ENCODE peak calls at places on chromosome 18, in seven cellular contexts. I is neural progenitor cell, N is H9, K is left ventricle myocardium inferior, P is GM23338, C is SK-N-SH, T is mammary epithelial cell. X is an unnamed sample.

GRCh38 chr18:36942264-36942663 is 113.3 kb downstream of the KIAA1328 start:
- DNase-seq in T (peak), C (peak), K (no peak), N (peak), P (peak), I (peak), X (no peak)

GRCh38 chr18:10797882-10798281 is 272.1 kb downstream of the NAPG start:
- DNase-seq in I (no peak), N (peak), T (no peak), K (peak), C (no peak), P (peak), X (no peak)

GRCh38 chr18:54129448-54130134 is 94.9 kb downstream of the MBD2 start:
- DNase-seq in I (no peak), N (no peak), T (no peak), K (no peak), C (no peak), P (no peak), X (no peak)

GRCh38 chr18:57015036-57015805 is 131.7 kb upstream of the BOD1L2 start:
- DNase-seq in N (no peak), I (peak), T (no peak), P (peak), K (no peak), C (no peak), X (peak)

GRCh38 chr18:44579028-44579692 is 101.5 kb upstream of the SETBP1 start:
- DNase-seq in P (peak), C (peak), N (peak), T (peak), K (no peak), I (peak), X (no peak)

GRCh38 chr18:28039078-28039477 is 137.9 kb downstream of the CDH2 start:
- DNase-seq in N (no peak), I (no peak), T (peak), P (no peak), K (no peak), C (no peak), X (no peak)

GRCh38 chr18:7575465-7576026 is 8.4 kb downstream of the PTPRM start:
- DNase-seq in C (no peak), N (no peak), I (no peak), T (peak), K (no peak), P (no peak), X (no peak)

GRCh38 chr18:50410008-50410407 is 35.2 kb downstream of the SKA1 start:
- DNase-seq in N (no peak), K (no peak), I (no peak), T (no peak), P (peak), C (peak), X (no peak)

GRCh38 chr18:36481201-36481657 is 183.7 kb downstream of the FHOD3 start:
- DNase-seq in T (no peak), K (no peak), I (peak), C (no peak), P (peak), N (no peak), X (no peak)

GRCh38 chr18:34592961-34593382 is 117.1 kb upstream of the DTNA start:
- DNase-seq in P (peak), T (peak), I (peak), C (no peak), K (peak), N (peak), X (peak)

GRCh38 chr18:34591920-34592444 is 118.1 kb upstream of the DTNA start:
- DNase-seq in N (no peak), T (no peak), I (no peak), K (no peak), P (no peak), C (no peak), X (peak)

GRCh38 chr18:34595673-34596072 is 114.4 kb upstream of the DTNA start:
- DNase-seq in K (no peak), C (no peak), T (peak), I (peak), P (peak), N (peak), X (no peak)

GRCh38 chr18:34590503-34590902 is 119.6 kb upstream of the DTNA start:
- DNase-seq in C (no peak), T (no peak), K (no peak), N (no peak), P (no peak), I (no peak), X (no peak)

GRCh38 chr18:34594243-34594642 is 115.9 kb upstream of the DTNA start:
- DNase-seq in T (no peak), P (no peak), N (no peak), K (no peak), I (no peak), C (no peak), X (no peak)
- H3K27ac ChIP-seq in T (no peak), P (no peak), N (no peak), K (peak), I (no peak), C (no peak), X (peak)

GRCh38 chr18:48804856-48805610 is 145.7 kb downstream of the SMAD7 start:
- DNase-seq in P (no peak), K (peak), N (peak), T (no peak), I (no peak), C (no peak), X (peak)

GRCh38 chr18:48806551-48807261 is 144.1 kb downstream of the SMAD7 start:
- DNase-seq in P (peak), I (no peak), N (peak), K (peak), C (no peak), T (no peak), X (peak)

GRCh38 chr18:48803951-48804855 is 146.6 kb downstream of the SMAD7 start:
- DNase-seq in N (peak), K (peak), C (no peak), I (no peak), P (no peak), T (no peak), X (no peak)

GRCh38 chr18:48803518-48803917 is 147.2 kb downstream of the SMAD7 start:
- DNase-seq in P (no peak), N (peak), C (no peak), I (no peak), T (no peak), K (peak), X (no peak)

DNA sequence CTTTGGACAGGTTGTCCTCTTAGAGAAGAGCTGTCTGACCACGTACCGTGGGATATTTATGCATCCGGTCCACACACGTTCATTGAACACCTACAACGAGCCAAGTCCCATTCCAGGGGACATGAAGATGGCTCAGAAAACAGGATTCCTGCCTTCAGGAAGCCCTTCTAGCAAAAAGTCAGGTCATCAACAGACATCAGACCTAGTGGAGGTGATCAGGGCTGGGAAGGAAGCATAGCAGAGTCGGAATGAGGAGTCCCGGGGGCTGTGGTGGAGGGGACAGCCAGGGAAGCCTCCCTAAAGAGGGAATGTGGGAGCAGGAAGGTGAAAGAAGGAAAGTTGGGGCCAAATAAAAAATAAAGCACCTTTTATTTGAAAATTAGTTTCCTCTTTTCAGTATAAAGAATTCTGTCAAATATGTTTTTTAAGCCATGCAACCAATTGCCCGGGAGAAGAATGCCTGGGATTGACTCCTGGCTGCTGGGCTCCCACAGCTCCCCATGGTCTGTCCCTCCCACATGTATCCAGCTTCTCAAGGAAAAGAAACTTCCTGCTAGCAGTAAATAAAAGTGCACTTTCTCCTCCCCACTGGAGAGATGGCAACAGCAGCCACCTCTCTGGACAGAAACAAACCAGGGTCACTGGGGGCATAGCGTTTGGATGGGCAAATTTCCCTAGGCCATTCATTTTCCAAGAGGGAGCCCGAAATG is 144.8 kb downstream of the SMAD7 start:
- DNase-seq in T (no peak), I (no peak), N (peak), P (no peak), C (no peak), K (peak), X (peak)
- H3K27ac ChIP-seq in T (no peak), I (no peak), N (no peak), P (no peak), C (no peak), K (peak), X (no peak)

GRCh38 chr18:22169889-22170420 is 566 bp downstream of the GATA6 start:
- DNase-seq in C (peak), N (no peak), P (peak), T (no peak), I (no peak), K (peak), X (peak)

GRCh38 chr18:22168360-22168921 is 948 bp upstream of the GATA6 start:
- DNase-seq in C (peak), P (peak), I (peak), N (peak), T (no peak), K (no peak), X (peak)

GRCh38 chr18:22167471-22168151 is 1.8 kb upstream of the GATA6 start:
- DNase-seq in T (no peak), K (peak), C (peak), I (peak), N (peak), P (peak), X (peak)

GRCh38 chr18:22170421-22171262 is 1.3 kb downstream of the GATA6 start:
- DNase-seq in I (peak), T (peak), N (peak), P (peak), K (peak), C (peak), X (peak)

GRCh38 chr18:22169011-22169888 is at the start of gene GATA6:
- DNase-seq in C (peak), T (peak), K (peak), N (peak), I (peak), P (peak), X (peak)
- H3K27ac ChIP-seq in C (no peak), T (peak), K (peak), N (no peak), I (no peak), P (no peak), X (peak)

GRCh38 chr18:74596959-74597661 is 560 bp upstream of the ZNF407 start:
- DNase-seq in C (peak), T (no peak), N (no peak), I (peak), K (peak), P (peak), X (peak)

GRCh38 chr18:74590606-74591005 is 7.1 kb upstream of the ZNF407 start:
- DNase-seq in T (no peak), K (no peak), P (no peak), N (no peak), C (no peak), I (no peak), X (no peak)

GRCh38 chr18:74597662-74598349 is at the start of gene ZNF407:
- DNase-seq in P (peak), K (peak), I (peak), T (peak), C (peak), N (peak), X (peak)

GRCh38 chr18:74598350-74599001 is 806 bp downstream of the ZNF407 start:
- DNase-seq in N (peak), T (no peak), I (peak), K (peak), C (peak), P (peak), X (peak)

GRCh38 chr18:74595425-74595824 is 2.2 kb upstream of the ZNF407 start:
- DNase-seq in N (no peak), K (no peak), P (no peak), I (no peak), T (no peak), C (no peak), X (no peak)
- H3K27ac ChIP-seq in N (no peak), K (peak), P (no peak), I (no peak), T (no peak), C (no peak), X (no peak)

DNA sequence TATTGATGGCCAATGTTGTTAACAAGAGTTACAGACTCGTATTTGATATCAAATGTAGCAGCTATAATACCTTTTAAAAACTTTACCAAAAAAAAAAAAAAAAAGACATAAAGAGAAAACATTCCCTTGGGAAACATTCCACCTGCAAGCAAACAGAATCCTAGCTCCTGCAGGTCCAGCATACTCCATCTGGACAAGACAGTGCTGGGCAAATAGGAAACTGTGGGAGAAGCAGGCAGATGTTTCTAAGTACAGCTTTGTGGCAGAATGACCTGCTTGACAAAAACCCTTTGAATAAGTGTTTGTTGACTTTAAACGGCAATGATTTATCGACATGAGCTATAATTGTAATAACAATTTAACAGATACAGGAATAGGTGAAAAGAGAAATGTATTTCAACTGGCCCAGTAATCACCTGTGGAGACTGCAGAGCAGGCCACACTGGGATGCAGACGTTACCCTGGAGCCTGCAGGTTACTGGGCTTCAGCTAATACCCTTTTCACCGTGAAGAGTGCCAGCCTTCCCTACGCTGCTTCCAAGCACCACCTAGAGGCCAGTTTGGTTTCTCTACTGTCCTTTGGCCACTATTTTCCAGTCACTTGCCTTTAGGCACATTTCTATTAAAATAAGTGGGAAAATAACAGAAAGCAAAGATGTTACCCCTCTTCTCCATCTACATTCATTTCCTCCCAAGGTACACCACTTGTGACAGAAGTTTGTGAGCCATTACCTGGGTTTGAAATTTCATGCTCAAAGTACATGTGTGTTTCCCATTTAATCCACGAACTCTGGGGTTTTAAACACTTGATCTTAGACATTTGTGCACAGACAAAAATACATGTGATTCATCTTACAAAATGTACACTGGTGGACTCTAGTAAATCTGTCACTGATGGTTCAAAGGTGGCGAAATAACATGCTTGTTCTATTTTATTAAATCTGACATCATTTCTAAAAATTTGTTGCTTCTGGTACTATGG is 96.9 kb upstream of the ZNF397 start:
- DNase-seq in T (peak), P (peak), C (peak), N (peak), I (peak), K (no peak), X (no peak)
- H3K27ac ChIP-seq in T (no peak), P (no peak), C (no peak), N (no peak), I (no peak), K (peak), X (no peak)

DNA sequence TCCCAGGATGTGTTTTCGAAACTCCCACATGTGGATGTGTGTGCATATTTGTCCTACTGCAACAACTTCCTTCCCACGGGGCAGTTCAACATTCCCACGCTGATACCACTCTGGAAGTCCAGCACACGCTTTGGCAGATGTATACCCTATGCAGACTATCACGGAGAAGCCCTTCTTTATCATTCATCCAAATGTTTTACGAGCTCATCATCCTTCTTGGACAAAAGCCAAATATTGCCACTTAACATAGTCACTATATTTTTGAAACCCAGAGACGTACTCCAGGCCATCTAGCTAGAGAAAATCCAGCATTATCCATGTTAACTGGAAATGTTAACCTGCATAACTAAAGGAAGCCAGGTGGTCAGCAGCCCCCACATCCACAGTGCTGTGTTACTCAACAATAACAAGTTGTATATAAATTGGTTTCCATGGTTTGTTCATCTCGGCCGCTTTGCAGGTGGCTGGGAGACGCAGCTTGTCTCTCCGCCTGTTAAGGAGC is 131.5 kb downstream of the ZNF532 start:
- DNase-seq in K (no peak), I (no peak), P (no peak), T (no peak), C (no peak), N (no peak), X (no peak)
- H3K27ac ChIP-seq in K (peak), I (no peak), P (no peak), T (no peak), C (peak), N (no peak), X (no peak)

DNA sequence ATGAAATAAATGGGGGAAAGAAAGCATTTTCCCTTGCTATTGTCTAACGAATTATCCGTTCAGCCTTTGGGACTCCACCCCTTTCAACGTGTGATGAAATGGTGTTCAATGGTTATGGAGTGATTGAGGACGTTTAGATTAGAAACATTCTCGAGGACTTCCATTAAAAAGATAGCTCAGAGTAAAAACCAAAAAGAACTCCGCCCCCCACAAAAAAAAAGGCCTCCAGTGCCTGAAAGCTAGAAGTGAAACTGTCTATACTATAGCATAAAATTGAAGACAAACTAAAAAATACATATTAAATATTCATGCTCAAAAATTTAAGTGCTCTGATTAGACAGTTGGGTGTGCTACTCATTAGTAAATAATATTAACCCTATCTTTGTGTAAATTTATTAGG is 3.0 kb upstream of the ZNF516 start:
- DNase-seq in P (no peak), I (no peak), T (no peak), K (no peak), C (no peak), N (no peak), X (no peak)
- H3K27ac ChIP-seq in P (no peak), I (no peak), T (no peak), K (no peak), C (no peak), N (no peak), X (no peak)

DNA sequence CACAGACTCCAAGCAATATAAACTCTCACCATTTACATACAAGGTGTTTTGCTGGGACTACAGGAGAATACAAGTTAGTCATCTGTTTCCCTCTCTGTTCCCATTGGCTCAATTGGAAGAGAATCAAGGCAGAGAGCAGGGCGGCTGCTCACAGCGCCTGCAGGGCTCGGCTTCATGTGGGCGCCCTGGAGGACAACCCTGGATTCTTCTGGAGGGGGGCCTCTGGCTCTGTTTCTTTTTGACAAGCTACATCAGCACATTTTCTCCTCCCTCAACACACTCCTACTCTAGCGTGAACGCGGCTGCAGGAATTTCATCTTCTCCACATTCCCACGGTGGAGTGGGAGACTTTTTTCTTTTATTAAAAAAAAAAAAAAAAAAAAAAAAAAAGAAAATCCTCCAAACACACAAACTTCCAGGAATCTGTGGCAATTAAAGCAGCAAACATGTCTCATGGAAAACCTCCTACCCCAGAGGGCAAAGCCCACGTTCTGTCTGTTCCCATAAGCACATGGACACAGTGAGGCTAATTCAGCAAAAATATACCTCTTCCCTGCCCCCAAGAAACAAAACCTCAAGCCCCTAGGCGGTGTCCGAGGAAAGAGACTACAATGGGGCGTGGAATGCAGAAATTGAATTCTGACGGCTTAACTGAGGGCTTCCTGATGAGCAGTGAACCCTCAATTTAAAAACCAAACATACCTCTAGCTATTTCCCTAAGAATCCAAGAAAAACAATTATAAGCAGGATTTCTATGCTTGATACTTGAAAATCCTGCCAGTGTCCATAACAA is 50.6 kb downstream of the PARD6G start:
- DNase-seq in K (no peak), C (no peak), P (peak), T (peak), I (peak), N (no peak), X (no peak)
- H3K27ac ChIP-seq in K (peak), C (no peak), P (peak), T (no peak), I (peak), N (no peak), X (no peak)

X was measured in left lung.